ENCODE peak calls at places on chromosomes 3 and 15, in four cellular contexts. I is HepG2, D is A549, H is endothelial cell of umbilical vein. T is an unnamed sample.

GRCh38 chr15:40275491-40275890 is 7.4 kb downstream of the ANKRD63 start:
- DNase-seq in D (no peak), I (no peak), H (no peak), T (peak)

GRCh38 chr15:86611392-86612040 is 531.8 kb downstream of the AGBL1 start:
- DNase-seq in I (no peak), D (peak), H (no peak), T (peak)

GRCh38 chr3:56761887-56762605 is 39.7 kb downstream of the ARHGEF3 start:
- DNase-seq in D (no peak), I (no peak), H (peak), T (no peak)

GRCh38 chr15:76865548-76865991 is 39.6 kb downstream of the SCAPER start:
- DNase-seq in H (no peak), I (no peak), D (no peak), T (no peak)

GRCh38 chr3:123447749-123448502 is 964 bp downstream of the ADCY5 start:
- DNase-seq in I (no peak), H (no peak), D (no peak), T (no peak)

GRCh38 chr15:100426893-100427292 is 85.1 kb upstream of the ADAMTS17 start:
- DNase-seq in D (no peak), I (no peak), H (no peak), T (no peak)

GRCh38 chr3:156311431-156311830 is 191.1 kb downstream of the KCNAB1 start:
- DNase-seq in H (no peak), I (no peak), D (no peak), T (no peak)

GRCh38 chr3:192816274-192816853 is 89.0 kb upstream of the FGF12 start:
- DNase-seq in D (peak), I (peak), H (peak), T (peak)

GRCh38 chr3:170910542-170910941 is 2.1 kb upstream of the EIF5A2 start:
- DNase-seq in I (no peak), H (no peak), D (no peak), T (no peak)

GRCh38 chr3:191198480-191198879 is 561 bp upstream of the OSTN start:
- DNase-seq in H (no peak), D (no peak), I (no peak), T (no peak)

GRCh38 chr15:63436872-63437375 is 55.3 kb upstream of the CA12 start:
- DNase-seq in D (peak), H (peak), I (peak), T (peak)
- TF ChIP-seq MAX in D (no peak), H (no peak), I (no peak), T (no peak)

GRCh38 chr15:84598993-84599392 is 1.8 kb upstream of the ZSCAN2 start:
- DNase-seq in I (peak), D (peak), H (peak), T (peak)
- TF ChIP-seq MYC in I (no peak), D (no peak), H (no peak), T (peak)

DNA sequence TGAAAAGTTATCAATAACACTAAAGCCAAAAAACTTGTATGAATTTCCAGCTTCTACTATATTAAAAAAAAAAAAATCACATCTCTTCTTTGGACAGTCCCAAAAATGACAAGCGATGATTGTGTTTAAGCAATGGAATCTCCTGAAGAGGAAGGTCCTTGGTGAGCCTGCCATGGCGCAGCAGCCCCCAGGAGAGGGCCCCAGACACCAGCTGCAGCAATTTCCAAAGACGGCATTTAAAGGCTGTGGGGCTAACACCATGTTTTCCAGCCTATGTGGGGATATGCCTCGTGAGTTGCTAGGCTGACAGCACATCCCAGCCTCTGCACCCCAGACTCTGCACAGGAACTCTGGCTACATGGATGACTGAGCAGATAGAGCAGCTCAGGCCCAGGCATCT is 14.7 kb downstream of the SKIC8 start:
- DNase-seq in I (no peak), H (no peak), D (no peak), T (peak)
- TF ChIP-seq CTCF in I (peak), H (no peak), D (no peak), T (peak)

GRCh38 chr3:51340311-51340829 is 44.7 kb upstream of the MANF start:
- DNase-seq in D (peak), I (peak), H (peak), T (peak)
- TF ChIP-seq MAX in D (peak), I (no peak), H (peak), T (no peak)

DNA sequence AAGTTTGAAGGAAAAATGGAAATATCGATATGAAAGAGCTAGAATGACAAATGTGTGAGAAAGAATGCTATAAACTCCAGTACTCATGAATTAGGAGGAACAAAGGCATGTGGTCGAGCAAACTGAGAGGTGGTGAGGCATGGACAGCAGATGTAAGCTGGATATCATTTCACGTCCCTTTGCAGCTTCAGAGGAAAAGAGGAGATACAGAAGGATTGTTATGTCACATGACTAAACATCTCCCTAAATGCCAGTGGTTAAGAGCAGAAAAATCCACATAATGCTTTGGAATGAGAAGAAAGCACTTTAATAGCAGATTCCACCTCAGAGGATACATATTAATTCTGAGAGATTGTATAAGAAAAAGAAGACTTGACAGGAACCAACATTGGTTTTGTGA is 248.7 kb downstream of the ZIC4 start:
- DNase-seq in D (no peak), H (no peak), I (no peak), T (no peak)
- TF ChIP-seq MYC in D (no peak), H (no peak), I (no peak), T (no peak)

GRCh38 chr3:133494469-133494868 is 79.0 kb upstream of the CDV3 start:
- DNase-seq in H (no peak), I (peak), D (peak), T (peak)
- TF ChIP-seq CTCF in H (peak), I (peak), D (peak), T (no peak)

DNA sequence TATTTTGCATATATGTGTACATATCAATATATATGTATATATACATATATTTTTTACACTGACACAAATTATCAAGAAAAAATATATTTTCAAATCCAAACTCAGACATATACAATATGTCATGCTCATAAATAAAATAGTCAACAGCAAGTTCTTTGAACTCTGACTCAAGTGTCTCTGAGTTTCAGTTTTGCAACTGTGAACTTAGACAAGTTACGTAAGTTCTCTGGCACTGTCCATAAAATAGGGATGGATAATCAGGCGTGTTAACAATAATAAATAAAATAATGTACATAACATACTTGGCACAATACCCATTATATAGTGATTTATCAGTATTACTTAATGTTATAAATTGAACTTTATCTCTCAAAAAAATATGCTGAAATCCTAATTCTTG is 12.1 kb upstream of the XRN1 start:
- DNase-seq in D (no peak), I (no peak), H (no peak), T (peak)
- TF ChIP-seq MAX in D (no peak), I (no peak), H (no peak), T (no peak)

GRCh38 chr15:89333959-89334509 is 590 bp downstream of the POLG start:
- DNase-seq in D (no peak), H (no peak), I (no peak), T (no peak)
- TF ChIP-seq MYC in D (no peak), H (no peak), I (no peak), T (no peak)